ENCODE peak calls at places on chromosomes 5 and 9, in four cellular contexts. H is NB4, F is GM23338, E is right atrium auricular region. T is an unnamed sample.

GRCh38 chr9:18268381-18268780 is 205.6 kb upstream of the ADAMTSL1 start:
- DNase-seq in F (peak; percentile 32), E (no peak), H (no peak), T (no peak)

GRCh38 chr9:70595211-70595610 is 180.8 kb upstream of the KLF9 start:
- DNase-seq in H (no peak), F (no peak), E (no peak), T (no peak)

GRCh38 chr9:70415041-70415440 is 584 bp upstream of the KLF9 start:
- DNase-seq in H (no peak), F (no peak), E (no peak), T (no peak)

GRCh38 chr9:6426117-6426516 is 13.1 kb downstream of the UHRF2 start:
- DNase-seq in E (no peak), F (no peak), H (no peak), T (no peak)

GRCh38 chr9:74336161-74336560 is 161.0 kb upstream of the RORB start:
- DNase-seq in E (no peak), F (no peak), H (no peak), T (no peak)

GRCh38 chr5:124645396-124645795 is 101.0 kb downstream of the ZNF608 start:
- DNase-seq in E (no peak), H (no peak), F (no peak), T (no peak)

GRCh38 chr5:161546463-161547301 is at the start of gene GABRB2:
- DNase-seq in F (peak; percentile 55), H (peak; percentile 51), E (peak; percentile 72), T (peak; percentile 85)

GRCh38 chr9:6428940-6429889 is 16.2 kb downstream of the UHRF2 start:
- DNase-seq in E (no peak), F (no peak), H (peak; percentile 44), T (no peak)

GRCh38 chr5:145811834-145812625 is 23.1 kb downstream of the PRELID2 start:
- DNase-seq in H (peak; percentile 45), E (peak; percentile 60), F (peak; percentile 54), T (no peak)

GRCh38 chr5:138898742-138899141 is 23.6 kb upstream of the LRRTM2 start:
- DNase-seq in E (no peak), H (no peak), F (no peak), T (no peak)

GRCh38 chr9:85112933-85113418 is 443.4 kb downstream of the NTRK2 start:
- DNase-seq in F (no peak), H (no peak), E (no peak), T (no peak)

GRCh38 chr9:88583901-88584596 is 49.1 kb downstream of the NXNL2 start:
- DNase-seq in H (no peak), E (peak; percentile 54), F (no peak), T (no peak)

GRCh38 chr5:118963169-118963568 is 25.2 kb downstream of the DTWD2 start:
- DNase-seq in E (no peak), F (no peak), H (no peak), T (no peak)

GRCh38 chr5:98510111-98510510 is 263.4 kb upstream of the RGMB start:
- DNase-seq in F (peak; percentile 9), H (no peak), E (no peak), T (peak; percentile 58)

GRCh38 chr5:191036-191948 is at the start of gene LRRC14B:
- DNase-seq in H (no peak), F (no peak), E (no peak), T (no peak)

GRCh38 chr5:5473224-5473623 is 50.7 kb downstream of the ICE1 start:
- DNase-seq in E (no peak), F (no peak), H (no peak), T (no peak)

GRCh38 chr5:82217917-82218316 is 60.2 kb downstream of the RPS23 start:
- DNase-seq in H (no peak), F (no peak), E (no peak), T (no peak)

GRCh38 chr5:132012385-132013005 is 1.0 kb upstream of the ACSL6 start:
- DNase-seq in H (peak; percentile 64), F (peak; percentile 88), E (no peak), T (peak; percentile 96)

GRCh38 chr5:142386151-142387021 is 61.6 kb upstream of the SPRY4 start:
- DNase-seq in H (peak; percentile 81), E (no peak), F (peak; percentile 39), T (no peak)

GRCh38 chr9:118659011-118659410 is 710.2 kb downstream of the BRINP1 start:
- DNase-seq in H (no peak), E (no peak), F (no peak), T (no peak)

GRCh38 chr9:100911273-100911672 is 117.3 kb upstream of the PLPPR1 start:
- DNase-seq in E (no peak), F (peak; percentile 5), H (no peak), T (no peak)

GRCh38 chr9:77927265-77927664 is 104.3 kb downstream of the GNAQ start:
- DNase-seq in H (peak; percentile 59), F (no peak), E (no peak), T (no peak)

GRCh38 chr5:170337055-170337454 is 39.5 kb upstream of the LCP2 start:
- DNase-seq in H (peak; percentile 33), F (no peak), E (no peak), T (no peak)

GRCh38 chr5:141914154-141914743 is 9.4 kb upstream of the DELE1 start:
- DNase-seq in H (peak; percentile 69), F (peak; percentile 85), E (peak; percentile 63), T (peak; percentile 86)

GRCh38 chr5:8813180-8813579 is 732.7 kb downstream of the SEMA5A start:
- DNase-seq in E (no peak), F (no peak), H (no peak), T (no peak)

GRCh38 chr9:90085633-90086032 is 480.8 kb downstream of the GADD45G start:
- DNase-seq in F (no peak), H (no peak), E (no peak), T (no peak)

GRCh38 chr5:143002459-143003327 is 232.5 kb downstream of the ARHGAP26 start:
- DNase-seq in H (peak; percentile 97), E (no peak), F (peak; percentile 68), T (peak; percentile 60)

GRCh38 chr9:93012998-93013855 is 45.3 kb upstream of the SUSD3 start:
- DNase-seq in E (no peak), H (no peak), F (no peak), T (peak; percentile 35)

GRCh38 chr5:100755435-100755834 is 147.6 kb downstream of the ST8SIA4 start:
- DNase-seq in E (no peak), F (no peak), H (no peak), T (no peak)

GRCh38 chr5:175464414-175465233 is 13.7 kb upstream of the SFXN1 start:
- DNase-seq in H (peak; percentile 37), E (no peak), F (peak; percentile 85), T (peak; percentile 92)

GRCh38 chr9:126925876-126926275 is 11.3 kb downstream of the RALGPS1 start:
- DNase-seq in F (no peak), H (no peak), E (no peak), T (no peak)

GRCh38 chr5:138468133-138468965 is 3.1 kb downstream of the EGR1 start:
- DNase-seq in F (no peak), E (peak; percentile 68), H (peak; percentile 39), T (no peak)

GRCh38 chr9:113695901-113696300 is 180.2 kb upstream of the ZNF618 start:
- DNase-seq in F (no peak), E (no peak), H (no peak), T (no peak)

GRCh38 chr5:126471875-126472537 is 48.8 kb downstream of the GRAMD2B start:
- DNase-seq in F (no peak), E (no peak), H (no peak), T (no peak)

T was measured in endodermal cell.